ENCODE peak calls at places on chromosomes 13 and 19, in five cellular contexts. J, O, T, U and F are unnamed samples.

GRCh38 chr13:83048419-83048818 is 833.9 kb downstream of the SLITRK1 start:
- DNase-seq in U (peak), J (no peak), T (no peak), O (no peak), F (no peak)

GRCh38 chr19:13843104-13843921 is 33.6 kb upstream of the NANOS3 start:
- DNase-seq in U (peak), J (no peak), T (no peak), O (peak), F (no peak)

GRCh38 chr13:46062190-46062589 is 9.6 kb upstream of the ZC3H13 start:
- DNase-seq in J (no peak), T (no peak), O (no peak), U (peak), F (no peak)

GRCh38 chr13:49561064-49561410 is 24.3 kb downstream of the RCBTB1 start:
- DNase-seq in T (no peak), J (no peak), U (peak), O (no peak), F (no peak)

GRCh38 chr19:51653162-51653561 is 6.5 kb upstream of the SIGLEC14 start:
- DNase-seq in T (no peak), J (no peak), O (no peak), U (no peak), F (no peak)

GRCh38 chr19:29623726-29624488 is 17.8 kb downstream of the POP4 start:
- DNase-seq in J (no peak), O (no peak), U (no peak), T (no peak), F (no peak)

GRCh38 chr19:29665215-29665825 is at the start of gene PLEKHF1:
- DNase-seq in J (no peak), U (peak), O (peak), T (peak), F (no peak)

GRCh38 chr13:28489975-28490550 is 4.9 kb downstream of the FLT1 start:
- DNase-seq in T (no peak), O (no peak), U (no peak), J (no peak), F (peak)

GRCh38 chr13:33204130-33204927 is 81.2 kb downstream of the STARD13 start:
- DNase-seq in T (no peak), O (peak), U (peak), J (no peak), F (no peak)

GRCh38 chr13:111202745-111203144 is 87.6 kb downstream of the ARHGEF7 start:
- DNase-seq in J (no peak), U (peak), T (peak), O (no peak), F (peak)

GRCh38 chr13:44759222-44759721 is 183.1 kb upstream of the TSC22D1 start:
- DNase-seq in O (peak), J (no peak), T (peak), U (no peak), F (no peak)

GRCh38 chr13:38951525-38952313 is 38.9 kb downstream of the STOML3 start:
- DNase-seq in J (no peak), O (peak), T (no peak), U (peak), F (peak)

GRCh38 chr13:99378985-99379734 is 72.0 kb upstream of the GPR183 start:
- DNase-seq in O (no peak), U (no peak), T (no peak), J (no peak), F (no peak)

GRCh38 chr19:16235811-16236710 is 38.4 kb downstream of the AP1M1 start:
- DNase-seq in O (no peak), T (no peak), J (no peak), U (no peak), F (no peak)